ENCODE peak calls at places on chromosome 13, in seven cellular contexts. J, H, Q, S, T, R and O are unnamed samples.
A peak's percentile ranks its signal among the peaks of the same experiment; 100 is the strongest.

GRCh38 chr13:39185326-39185725 is 147.1 kb downstream of the NHLRC3 start:
- DNase-seq in R (no peak), H (no peak), T (no peak), Q (no peak), S (no peak), J (no peak), O (no peak)

GRCh38 chr13:102903659-102904407 is 58.0 kb downstream of the ERCC5 start:
- DNase-seq in J (peak; percentile 34), S (no peak), Q (no peak), R (no peak), H (peak; percentile 5), T (no peak), O (no peak)

GRCh38 chr13:57424379-57424778 is 207.2 kb upstream of the PCDH17 start:
- DNase-seq in H (no peak), J (no peak), T (no peak), Q (no peak), S (no peak), R (no peak), O (no peak)

GRCh38 chr13:33191425-33192221 is 93.9 kb downstream of the STARD13 start:
- DNase-seq in H (no peak), R (no peak), T (no peak), Q (no peak), J (no peak), S (no peak), O (no peak)

GRCh38 chr13:47111499-47111898 is 214.6 kb upstream of the HTR2A start:
- DNase-seq in T (no peak), Q (no peak), H (peak; percentile 20), J (peak; percentile 9), S (no peak), R (no peak), O (no peak)

GRCh38 chr13:43686557-43686956 is 100.2 kb downstream of the ENOX1 start:
- DNase-seq in H (peak; percentile 98), R (no peak), J (no peak), Q (peak; percentile 72), T (peak; percentile 42), S (no peak), O (no peak)

GRCh38 chr13:45876781-45877180 is 25.2 kb upstream of the SIAH3 start:
- DNase-seq in J (no peak), T (no peak), S (no peak), H (no peak), R (no peak), Q (no peak), O (no peak)

GRCh38 chr13:33262069-33262487 is 23.5 kb downstream of the STARD13 start:
- DNase-seq in S (no peak), Q (no peak), H (no peak), J (no peak), T (no peak), R (no peak), O (no peak)

GRCh38 chr13:97223711-97224461 is 1.8 kb downstream of the MBNL2 start:
- DNase-seq in J (peak; percentile 55), R (peak; percentile 20), S (no peak), Q (peak; percentile 59), H (peak; percentile 91), T (peak; percentile 87), O (peak; percentile 59)

GRCh38 chr13:112333756-112334543 is 42.2 kb upstream of the SPACA7 start:
- DNase-seq in J (no peak), T (no peak), Q (no peak), R (no peak), S (no peak), H (peak; percentile 53), O (no peak)

GRCh38 chr13:44331446-44331845 is 42.2 kb upstream of the SERP2 start:
- DNase-seq in J (no peak), R (no peak), S (no peak), Q (no peak), H (peak; percentile 33), T (no peak), O (no peak)

GRCh38 chr13:46640843-46641242 is 87.9 kb downstream of the LRCH1 start:
- DNase-seq in Q (no peak), S (no peak), R (no peak), J (no peak), H (peak; percentile 55), T (no peak), O (no peak)

GRCh38 chr13:46341112-46341711 is 45.8 kb downstream of the RUBCNL start:
- DNase-seq in T (no peak), H (peak; percentile 87), S (no peak), J (no peak), R (no peak), Q (no peak), O (no peak)

GRCh38 chr13:28147489-28147888 is 9.1 kb downstream of the PAN3 start:
- DNase-seq in H (no peak), J (no peak), S (no peak), T (no peak), R (no peak), Q (no peak), O (no peak)

GRCh38 chr13:22198001-22198400 is 527.1 kb downstream of the FGF9 start:
- DNase-seq in S (no peak), Q (no peak), T (peak; percentile 62), H (no peak), J (no peak), R (no peak), O (no peak)

GRCh38 chr13:110774051-110774450 is 60.6 kb downstream of the ING1 start:
- DNase-seq in T (no peak), H (no peak), Q (no peak), R (no peak), J (no peak), S (no peak), O (no peak)
- TF ChIP-seq CTCF in T (no peak), H (no peak), Q (no peak), R (no peak), J (no peak), S (no peak), O (no peak)

DNA sequence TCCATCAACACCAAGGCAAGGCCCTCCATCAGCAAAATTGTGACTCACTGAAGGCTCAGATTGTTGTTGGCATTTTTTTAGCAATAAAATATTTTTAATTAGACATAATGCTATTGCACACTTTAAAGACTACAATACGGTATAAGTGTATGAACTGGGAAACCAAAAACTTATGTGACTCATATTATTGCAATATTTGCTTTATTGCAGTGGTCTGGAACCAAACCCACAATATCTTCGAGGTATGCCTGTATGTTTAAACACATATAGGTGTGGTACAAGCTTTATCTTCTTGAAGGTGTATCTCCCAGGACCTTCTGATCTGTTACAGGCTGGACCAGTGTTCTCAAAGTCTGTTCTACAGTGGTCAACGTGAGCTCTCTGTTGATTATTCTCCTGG is 142.3 kb upstream of the FNDC3A start:
- DNase-seq in S (no peak), R (no peak), H (no peak), T (no peak), J (no peak), Q (no peak), O (no peak)
- H3K27ac ChIP-seq in S (no peak overlapping the region), R (no peak overlapping the region), H (no peak overlapping the region), T (no peak overlapping the region), J (no peak overlapping the region), Q (no peak overlapping the region), O (no peak overlapping the region)

GRCh38 chr13:60134376-60134775 is 29.4 kb downstream of the DIAPH3 start:
- DNase-seq in Q (no peak), H (no peak), T (no peak), R (no peak), S (no peak), J (peak; percentile 45), O (no peak)
- TF ChIP-seq CTCF in Q (no peak), H (peak; percentile 47), T (no peak), R (no peak), S (no peak), J (peak; percentile 37), O (no peak)

DNA sequence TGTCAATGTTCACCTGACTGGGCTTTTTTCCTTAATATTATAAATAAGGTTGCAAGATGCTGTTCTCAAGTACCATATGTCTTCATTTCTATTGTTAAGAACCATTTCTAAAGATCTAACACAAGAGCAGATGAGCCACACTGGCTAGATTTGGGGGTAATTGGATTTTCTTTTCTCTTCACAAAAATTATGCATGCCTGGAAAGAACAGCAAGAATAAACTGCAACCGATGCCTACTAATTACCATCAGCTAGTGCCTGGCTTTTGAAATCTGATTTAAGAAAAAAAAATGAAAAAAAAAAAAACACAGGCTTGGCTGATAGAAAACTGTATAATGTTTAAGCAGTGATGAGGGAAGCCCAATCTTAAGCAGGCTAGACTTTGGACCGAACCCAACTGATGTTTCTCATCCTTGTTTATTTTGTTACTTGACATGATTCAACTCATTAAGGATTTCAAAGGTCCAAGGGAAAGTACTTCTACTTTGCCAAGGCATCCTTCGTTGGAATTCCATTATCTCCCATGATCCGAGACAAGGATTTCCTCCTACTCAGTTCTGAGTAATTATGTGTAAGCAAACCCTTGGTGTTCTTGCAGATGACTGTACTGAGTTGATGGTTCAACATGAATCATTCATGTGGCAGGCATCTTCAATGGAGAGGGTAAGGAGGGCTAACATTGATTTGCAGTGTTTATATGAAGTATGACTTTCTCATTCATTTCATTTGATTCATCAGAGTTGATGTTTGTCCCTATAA is 300.5 kb downstream of the SPRY2 start:
- DNase-seq in S (no peak), H (peak; percentile 95), Q (no peak), J (no peak), T (peak; percentile 7), R (no peak), O (no peak)
- H3K27ac ChIP-seq in S (no peak overlapping the region), H (peak overlapping the region; percentile 13), Q (no peak overlapping the region), J (no peak overlapping the region), T (no peak overlapping the region), R (no peak overlapping the region), O (no peak overlapping the region)

GRCh38 chr13:95937700-95938320 is 115.4 kb downstream of the UGGT2 start:
- DNase-seq in R (no peak), S (no peak), J (no peak), H (no peak), Q (no peak), T (no peak), O (no peak)
- TF ChIP-seq CTCF in R (no peak), S (no peak), J (no peak), H (no peak), Q (no peak), T (no peak), O (no peak)